ENCODE peak calls at places on chromosomes 1 and 21, in five cellular contexts. B, G, W, L and Y are unnamed samples. For H3K4me1, the result is how much of the 10 kb centered on the place peaks cover.

GRCh38 chr1:15760520-15761211 is 2.1 kb downstream of the FBLIM1 start:
- DNase-seq in W (peak), L (peak), B (peak), G (no peak), Y (peak)

GRCh38 chr1:180928272-180929230 is 15.9 kb downstream of the KIAA1614 start:
- DNase-seq in G (no peak), B (no peak), L (no peak), W (no peak), Y (no peak)

GRCh38 chr1:29380532-29380931 is 144.2 kb downstream of the PTPRU start:
- DNase-seq in L (no peak), W (peak), B (no peak), G (no peak), Y (peak)

GRCh38 chr1:174812656-174813055 is 187.1 kb upstream of the CACYBP start:
- DNase-seq in B (peak), W (no peak), L (peak), G (no peak), Y (no peak)

GRCh38 chr1:93816970-93817738 is 61.9 kb downstream of the DNTTIP2 start:
- DNase-seq in W (peak), L (no peak), B (no peak), G (no peak), Y (peak)

GRCh38 chr21:32653326-32653901 is 41.2 kb upstream of the CFAP298 start:
- DNase-seq in G (peak), B (peak), W (no peak), L (peak), Y (peak)

GRCh38 chr1:37575692-37576091 is 19.0 kb downstream of the DNALI1 start:
- DNase-seq in L (no peak), B (no peak), G (no peak), W (peak), Y (peak)

GRCh38 chr1:20603473-20604464 is 14.9 kb downstream of the CDA start:
- DNase-seq in W (peak), L (no peak), G (peak), B (no peak), Y (peak)

GRCh38 chr1:54323324-54323739 is 82.9 kb downstream of the SSBP3 start:
- DNase-seq in B (no peak), G (no peak), L (peak), W (no peak), Y (no peak)

GRCh38 chr1:77834771-77835334 is 53.6 kb upstream of the NEXN start:
- DNase-seq in B (no peak), L (peak), W (peak), G (no peak), Y (peak)

GRCh38 chr1:64540265-64540791 is 70.4 kb downstream of the CACHD1 start:
- DNase-seq in W (no peak), G (no peak), L (peak), B (no peak), Y (peak)

GRCh38 chr1:181936768-181937581 is 124.5 kb downstream of the ZNF648 start:
- DNase-seq in L (peak), W (no peak), G (peak), B (peak), Y (no peak)

GRCh38 chr1:231937013-231937754 is 310.6 kb downstream of the DISC1 start:
- DNase-seq in L (no peak), W (no peak), G (no peak), B (no peak), Y (peak)

GRCh38 chr1:234315091-234315541 is 58.1 kb upstream of the COA6 start:
- DNase-seq in G (no peak), L (no peak), W (peak), B (no peak), Y (peak)

GRCh38 chr1:44831516-44831915 is 11.5 kb downstream of the PTCH2 start:
- DNase-seq in W (no peak), G (peak), L (no peak), B (no peak), Y (no peak)

GRCh38 chr1:234972411-234973191 is 156.0 kb downstream of the TOMM20 start:
- DNase-seq in G (no peak), B (no peak), L (no peak), W (peak), Y (no peak)

GRCh38 chr1:198734323-198735008 is 95.6 kb downstream of the PTPRC start:
- DNase-seq in L (no peak), G (no peak), B (no peak), W (no peak), Y (no peak)

GRCh38 chr1:164801246-164801731 is 242.3 kb downstream of the PBX1 start:
- DNase-seq in W (no peak), B (no peak), L (no peak), G (no peak), Y (no peak)

GRCh38 chr1:156412653-156413309 is 43.8 kb downstream of the RHBG start:
- DNase-seq in B (no peak), L (no peak), G (no peak), W (no peak), Y (no peak)

GRCh38 chr1:156608036-156608674 is 6.9 kb upstream of the GPATCH4 start:
- DNase-seq in W (peak), B (peak), L (peak), G (peak), Y (peak)

GRCh38 chr1:12142891-12143630 is 23.7 kb upstream of the TNFRSF1B start:
- DNase-seq in L (no peak), W (no peak), G (no peak), B (no peak), Y (no peak)

GRCh38 chr21:21101911-21102310 is 103.7 kb downstream of the NCAM2 start:
- DNase-seq in L (peak), G (peak), B (peak), W (peak), Y (peak)

GRCh38 chr1:186175588-186175987 is 199.5 kb downstream of the TPR start:
- DNase-seq in L (no peak), G (no peak), B (peak), W (no peak), Y (peak)

GRCh38 chr1:46646844-46647243 is 21.3 kb downstream of the ATPAF1 start:
- DNase-seq in W (peak), L (no peak), G (no peak), B (no peak), Y (no peak)

GRCh38 chr1:154833841-154834240 is 36.2 kb downstream of the KCNN3 start:
- DNase-seq in W (no peak), B (no peak), G (no peak), L (no peak), Y (no peak)

GRCh38 chr1:93338426-93338825 is 7.3 kb upstream of the DR1 start:
- DNase-seq in W (peak), B (no peak), L (no peak), G (no peak), Y (peak)

GRCh38 chr1:117842408-117843170 is 86.8 kb downstream of the GDAP2 start:
- DNase-seq in G (peak), B (no peak), L (peak), W (no peak), Y (no peak)

GRCh38 chr1:106515375-106515774 is 541.1 kb upstream of the PRMT6 start:
- DNase-seq in B (no peak), W (no peak), G (no peak), L (no peak), Y (no peak)

GRCh38 chr1:32900371-32900955 is 726 bp downstream of the TMEM54 start:
- DNase-seq in L (no peak), B (peak), G (no peak), W (no peak), Y (no peak)
- H3K27ac ChIP-seq in L (no peak), B (no peak), G (no peak), W (no peak), Y (no peak)

GRCh38 chr1:110647254-110647891 is 27.4 kb downstream of the KCNA3 start:
- DNase-seq in W (peak), B (no peak), L (no peak), G (no peak), Y (peak)

GRCh38 chr1:110645172-110645571 is 29.6 kb downstream of the KCNA3 start:
- DNase-seq in B (no peak), G (no peak), L (no peak), W (no peak), Y (no peak)

GRCh38 chr1:110648405-110648804 is 26.3 kb downstream of the KCNA3 start:
- DNase-seq in W (no peak), L (no peak), B (no peak), G (no peak), Y (no peak)

GRCh38 chr1:110645962-110646735 is 28.6 kb downstream of the KCNA3 start:
- DNase-seq in L (no peak), G (no peak), W (peak), B (no peak), Y (peak)

DNA sequence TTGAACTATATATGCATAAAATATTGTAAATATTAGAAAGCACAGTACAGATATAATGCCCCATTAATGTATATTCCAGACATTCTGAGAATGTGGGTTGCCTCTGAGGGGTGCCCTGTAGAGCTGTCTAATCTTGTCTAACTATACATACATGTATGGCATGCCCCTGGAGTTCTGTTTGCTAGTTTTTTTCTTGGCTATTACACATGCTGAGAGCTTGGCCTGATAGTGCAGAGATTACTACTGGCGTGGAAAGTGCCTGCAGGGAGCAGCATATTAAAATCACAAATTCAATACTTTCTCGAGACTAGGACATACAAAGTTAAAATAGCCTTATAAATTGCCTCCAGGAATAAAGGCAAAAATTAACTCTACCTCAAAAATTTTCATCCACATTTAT is 24.1 kb downstream of the KCNA3 start:
- DNase-seq in G (no peak), L (no peak), W (no peak), B (no peak), Y (no peak)
- TF ChIP-seq EZH2 in G (no peak), L (no peak), W (no peak), B (no peak), Y (no peak)

DNA sequence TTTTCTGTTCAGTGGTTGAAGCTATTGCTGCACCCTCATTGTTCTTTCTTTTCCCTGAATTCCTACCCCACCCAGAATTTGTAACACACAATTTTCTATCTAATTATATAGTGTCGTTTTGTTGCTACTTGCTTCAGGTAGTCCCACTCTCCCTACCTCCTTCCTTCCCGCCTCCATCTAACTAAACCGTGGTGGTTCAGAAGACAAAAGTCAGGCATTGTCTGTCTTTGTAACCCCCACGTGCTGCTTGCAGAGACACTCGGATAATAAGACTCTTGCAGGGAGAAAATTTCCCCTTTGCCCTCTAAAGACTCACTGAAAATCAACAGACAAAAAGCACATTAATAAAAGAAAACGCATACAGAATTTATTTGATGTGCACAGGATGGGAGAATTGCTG is 46.2 kb upstream of the BTG3 start:
- DNase-seq in G (no peak), B (no peak), W (no peak), L (no peak), Y (no peak)
- H3K4me1 ChIP-seq in G (under half), B (under half), W (under half), L (under half), Y (under half)

GRCh38 chr1:74593887-74594866 is 79.4 kb downstream of the ERICH3 start:
- DNase-seq in B (no peak), W (no peak), L (no peak), G (no peak), Y (no peak)
- H3K27ac ChIP-seq in B (no peak), W (no peak), L (no peak), G (no peak), Y (no peak)

GRCh38 chr21:16047857-16048256 is 318.1 kb downstream of the USP25 start:
- DNase-seq in W (peak), G (no peak), B (no peak), L (no peak), Y (peak)
- TF ChIP-seq EZH2 in W (no peak), G (no peak), B (no peak), L (no peak), Y (no peak)

DNA sequence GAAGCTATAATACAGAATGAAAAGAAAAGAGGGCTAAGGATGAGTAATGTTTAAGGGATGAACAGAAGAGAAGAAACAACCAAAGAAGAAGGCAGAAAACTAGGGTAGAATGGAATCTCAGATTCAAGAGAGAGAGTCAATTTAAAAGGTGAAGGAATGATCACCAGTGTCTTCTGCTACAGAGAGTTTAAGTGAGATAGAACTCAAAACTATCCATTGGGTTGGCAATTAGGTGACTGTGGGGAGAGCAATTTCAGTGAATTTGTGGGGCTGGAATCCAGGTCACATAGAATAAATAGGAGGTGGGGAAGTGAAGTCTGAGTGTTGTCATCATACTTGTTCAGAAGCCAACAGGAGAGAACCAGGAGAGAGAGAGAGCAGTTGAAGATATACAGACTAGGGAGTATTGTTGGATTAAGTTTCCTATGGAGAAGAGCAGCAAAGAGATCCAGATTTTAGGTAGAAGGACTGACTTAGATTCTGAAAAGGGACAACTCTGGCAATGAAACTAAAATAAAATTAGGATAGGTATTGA is 19.9 kb downstream of the MACF1 start:
- DNase-seq in W (no peak), B (no peak), L (no peak), G (no peak), Y (no peak)
- H3K4me1 ChIP-seq in W (under half), B (under half), L (under half), G (under half), Y (under half)